ENCODE peak calls at places on chromosomes 11 and 22, in four cellular contexts. O is ovary, C is Peyer's patch, L is breast epithelium. M is an unnamed sample.

GRCh38 chr11:45641961-45642360 is 23.5 kb downstream of the CHST1 start:
- DNase-seq in O (no peak), C (no peak), L (no peak), M (no peak)

GRCh38 chr22:32723632-32724031 is 77.9 kb upstream of the TIMP3 start:
- DNase-seq in O (peak), C (peak), L (peak), M (peak)

GRCh38 chr11:81030186-81030585 is 1589.4 kb upstream of the TENM4 start:
- DNase-seq in O (no peak), C (peak), L (no peak), M (no peak)

GRCh38 chr11:5618807-5619206 is 6.0 kb upstream of the TRIM34 start:
- DNase-seq in O (no peak), C (no peak), L (no peak), M (no peak)

GRCh38 chr11:114262681-114263509 is 33.3 kb upstream of the NNMT start:
- DNase-seq in O (peak), C (peak), L (no peak), M (no peak)

GRCh38 chr11:69480547-69481392 is 693 bp upstream of the LINC01488 start:
- DNase-seq in O (no peak), C (peak), L (no peak), M (no peak)

GRCh38 chr11:100883860-100884259 is 196.8 kb downstream of the ARHGAP42 start:
- DNase-seq in O (no peak), C (no peak), L (no peak), M (no peak)

GRCh38 chr11:1744137-1744878 is 6.1 kb downstream of the IFITM10 start:
- DNase-seq in O (peak), C (peak), L (no peak), M (no peak)

GRCh38 chr11:92082652-92083051 is 142.0 kb upstream of the FAT3 start:
- DNase-seq in O (no peak), C (no peak), L (no peak), M (no peak)

GRCh38 chr11:13462311-13462927 is 603 bp downstream of the BTBD10 start:
- DNase-seq in O (no peak), C (peak), L (peak), M (peak)

GRCh38 chr22:29704528-29705285 is 15.1 kb upstream of the CABP7 start:
- DNase-seq in O (no peak), C (no peak), L (no peak), M (peak)

GRCh38 chr22:44278234-44279058 is 34.3 kb downstream of the SHISAL1 start:
- DNase-seq in O (no peak), C (no peak), L (no peak), M (no peak)

GRCh38 chr11:16347928-16348685 is 8.2 kb downstream of the SOX6 start:
- DNase-seq in O (no peak), C (no peak), L (no peak), M (no peak)

GRCh38 chr11:77522215-77522614 is 48.3 kb upstream of the PAK1 start:
- DNase-seq in O (no peak), C (no peak), L (no peak), M (no peak)

GRCh38 chr22:17436981-17437410 is 67.7 kb downstream of the CECR2 start:
- DNase-seq in O (no peak), C (no peak), L (no peak), M (no peak)

GRCh38 chr11:69683764-69684333 is 8.7 kb upstream of the LTO1 start:
- DNase-seq in O (no peak), C (peak), L (no peak), M (no peak)

GRCh38 chr11:113241190-113242051 is 73.0 kb upstream of the TTC12 start:
- DNase-seq in O (no peak), C (no peak), L (no peak), M (no peak)

GRCh38 chr22:37014835-37015586 is 4.2 kb downstream of the TST start:
- DNase-seq in O (peak), C (peak), L (no peak), M (no peak)

GRCh38 chr11:18056561-18057181 is 10.6 kb upstream of the TPH1 start:
- DNase-seq in O (no peak), C (no peak), L (no peak), M (no peak)

GRCh38 chr11:118180300-118180703 is 3.9 kb upstream of the SCN2B start:
- DNase-seq in O (peak), C (no peak), L (peak), M (peak)

GRCh38 chr11:22331771-22332170 is 6.4 kb upstream of the SLC17A6 start:
- DNase-seq in O (no peak), C (no peak), L (no peak), M (no peak)

GRCh38 chr11:73528877-73529530 is 68.9 kb downstream of the FAM168A start:
- DNase-seq in O (no peak), C (no peak), L (no peak), M (no peak)

GRCh38 chr11:75288846-75289760 is 48.5 kb downstream of the TPBGL start:
- DNase-seq in O (no peak), C (no peak), L (no peak), M (peak)

GRCh38 chr22:17884084-17884483 is 109.8 kb upstream of the BID start:
- DNase-seq in O (peak), C (no peak), L (peak), M (peak)

GRCh38 chr22:23034621-23035556 is 35.4 kb upstream of the GNAZ start:
- DNase-seq in O (no peak), C (no peak), L (no peak), M (no peak)

GRCh38 chr11:8071616-8072581 is 9.1 kb upstream of the TUB start:
- DNase-seq in O (peak), C (peak), L (no peak), M (no peak)

GRCh38 chr11:124629961-124630360 is 7.3 kb downstream of the TBRG1 start:
- DNase-seq in O (no peak), C (no peak), L (no peak), M (no peak)

GRCh38 chr11:102489469-102490145 is 37.0 kb upstream of the TMEM123 start:
- DNase-seq in O (no peak), C (no peak), L (no peak), M (no peak)

GRCh38 chr11:75204685-75205667 is 35.6 kb upstream of the TPBGL start:
- DNase-seq in O (peak), C (peak), L (peak), M (peak)

GRCh38 chr11:67404515-67405195 is 772 bp downstream of the TBC1D10C start:
- DNase-seq in O (no peak), C (peak), L (no peak), M (no peak)

GRCh38 chr11:91248199-91248807 is 976.3 kb upstream of the FAT3 start:
- DNase-seq in O (no peak), C (no peak), L (no peak), M (no peak)

GRCh38 chr11:56932572-56933235 is 56.0 kb upstream of the OR5AK2 start:
- DNase-seq in O (no peak), C (no peak), L (no peak), M (peak)

GRCh38 chr22:18088825-18089568 is 11.2 kb downstream of the PEX26 start:
- DNase-seq in O (no peak), C (peak), L (no peak), M (no peak)

GRCh38 chr22:21659864-21660525 is 5.8 kb upstream of the PPIL2 start:
- DNase-seq in O (no peak), C (no peak), L (no peak), M (no peak)

GRCh38 chr22:21660904-21661303 is 4.9 kb upstream of the PPIL2 start:
- DNase-seq in O (no peak), C (no peak), L (no peak), M (no peak)

GRCh38 chr22:21657020-21657360 is 8.8 kb upstream of the PPIL2 start:
- DNase-seq in O (no peak), C (no peak), L (no peak), M (no peak)

GRCh38 chr22:21661991-21662390 is 3.8 kb upstream of the PPIL2 start:
- DNase-seq in O (no peak), C (no peak), L (no peak), M (no peak)

DNA sequence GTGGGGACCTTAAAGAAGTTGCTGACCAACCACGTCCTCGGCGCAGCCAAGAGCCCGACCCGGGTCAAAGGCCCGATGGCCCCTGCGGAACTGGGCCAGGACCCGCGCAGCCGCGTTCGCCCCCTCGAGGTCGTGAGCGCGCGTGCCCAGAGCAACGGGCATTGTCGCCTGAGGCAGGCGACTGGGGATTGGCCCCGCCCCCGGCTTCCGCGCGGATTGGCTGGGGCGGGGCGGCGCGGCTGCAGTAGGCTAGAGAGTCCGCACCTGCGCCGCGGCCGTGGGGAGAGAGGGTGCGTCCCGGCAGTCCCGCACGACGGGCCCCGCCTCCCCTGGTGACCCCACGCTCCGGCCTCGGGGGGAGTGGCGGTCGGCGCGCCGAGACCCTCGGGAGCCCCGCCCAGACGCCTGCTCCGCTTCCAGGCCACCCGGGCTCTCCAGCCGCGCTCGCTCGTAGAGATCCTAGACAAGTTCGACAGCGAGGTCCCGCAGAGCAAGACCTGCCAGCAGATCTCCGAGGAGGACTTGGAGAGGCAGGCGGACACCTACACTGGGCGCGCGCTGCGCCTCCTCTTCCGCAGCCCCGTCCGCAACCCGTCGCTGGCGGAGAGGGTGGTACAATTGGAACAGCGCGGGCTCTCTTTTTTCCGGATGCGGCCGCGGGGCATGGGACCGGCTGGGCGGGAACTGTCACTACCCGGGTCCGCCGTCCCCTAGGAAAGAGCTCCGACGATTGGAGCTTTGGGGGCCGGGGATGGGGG is 8.3 kb upstream of the PPIL2 start:
- DNase-seq in O (peak), C (peak), L (no peak), M (peak)
- TF ChIP-seq POLR2A in O (no peak), C (peak), L (no peak), M (peak)

DNA sequence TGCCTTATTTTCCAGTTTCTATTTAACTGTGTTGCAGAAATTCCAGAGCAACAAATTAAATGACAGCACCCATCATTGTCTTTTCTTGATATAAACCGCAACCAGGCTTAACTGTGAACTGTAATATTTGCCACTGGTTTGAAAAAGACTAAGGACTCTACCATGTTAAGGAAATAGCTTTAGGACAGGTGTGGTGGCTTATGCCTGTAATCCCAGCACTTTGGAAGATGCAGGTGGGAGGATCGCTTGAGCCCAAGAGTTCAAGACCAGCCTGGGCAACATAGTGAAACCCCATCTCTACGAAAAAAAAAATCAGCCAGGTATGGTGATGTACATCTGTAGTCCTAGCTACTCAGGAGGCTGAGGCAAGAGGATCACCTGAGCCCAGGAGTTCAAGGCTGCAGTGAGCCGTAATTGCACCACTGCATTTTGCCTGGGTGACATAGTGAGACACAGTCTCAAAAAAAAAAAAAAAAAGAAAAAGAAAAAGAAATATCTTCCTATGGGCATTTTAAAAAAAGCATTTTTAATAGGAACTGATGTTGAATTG is 28.8 kb downstream of the HIRA start:
- DNase-seq in O (no peak), C (no peak), L (no peak), M (no peak)
- H3K4me3 ChIP-seq in O (no peak), C (no peak), L (no peak), M (no peak)

GRCh38 chr11:93732237-93732892 is 8.9 kb downstream of the TAF1D start:
- DNase-seq in O (no peak), C (no peak), L (no peak), M (no peak)
- TF ChIP-seq POLR2A in O (no peak), C (no peak), L (no peak), M (no peak)

GRCh38 chr11:2867722-2868548 is 17.6 kb downstream of the CDKN1C start:
- DNase-seq in O (no peak), C (no peak), L (no peak), M (no peak)
- H3K4me3 ChIP-seq in O (no peak), C (no peak), L (peak), M (no peak)

GRCh38 chr11:112213753-112214152 is 12.5 kb upstream of the PTS start:
- DNase-seq in O (no peak), C (no peak), L (no peak), M (no peak)

GRCh38 chr11:112211556-112211955 is 14.7 kb upstream of the PTS start:
- DNase-seq in O (no peak), C (no peak), L (no peak), M (no peak)

GRCh38 chr11:112212710-112213109 is 13.5 kb upstream of the PTS start:
- DNase-seq in O (no peak), C (no peak), L (no peak), M (no peak)

GRCh38 chr11:112212290-112212689 is 13.9 kb upstream of the PTS start:
- DNase-seq in O (no peak), C (no peak), L (no peak), M (no peak)

DNA sequence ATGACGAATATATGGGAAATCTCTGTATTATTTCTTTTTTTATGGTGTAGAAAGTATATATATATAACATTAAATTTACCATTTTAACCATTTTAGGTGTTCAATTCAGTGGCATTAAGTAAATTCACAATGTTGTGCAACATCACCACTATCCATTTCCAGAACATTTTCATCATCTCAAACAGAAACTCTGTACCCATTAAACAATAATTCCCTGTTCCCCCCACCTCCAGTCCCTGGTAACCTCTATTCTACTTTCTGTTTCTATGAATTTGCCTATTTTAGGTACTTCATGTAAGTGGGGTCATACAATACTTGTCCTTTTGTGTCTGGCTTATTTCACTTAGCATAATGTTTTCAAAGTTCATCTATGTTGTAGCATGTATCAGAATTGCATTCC is 15.3 kb upstream of the PTS start:
- DNase-seq in O (no peak), C (no peak), L (no peak), M (no peak)
- TF ChIP-seq POLR2A in O (no peak), C (no peak), L (no peak), M (no peak)

GRCh38 chr11:106467486-106467885 is 390.0 kb downstream of the AASDHPPT start:
- DNase-seq in O (no peak), C (no peak), L (no peak), M (no peak)
- H3K4me3 ChIP-seq in O (no peak), C (no peak), L (no peak), M (no peak)

GRCh38 chr22:38707346-38707745 is 1.6 kb downstream of the GTPBP1 start:
- DNase-seq in O (no peak), C (no peak), L (no peak), M (peak)

GRCh38 chr22:38706885-38707180 is 1.1 kb downstream of the GTPBP1 start:
- DNase-seq in O (no peak), C (no peak), L (no peak), M (peak)

GRCh38 chr22:38706101-38706884 is 549 bp downstream of the GTPBP1 start:
- DNase-seq in O (peak), C (peak), L (peak), M (peak)

GRCh38 chr22:38704568-38705234 is 1.0 kb upstream of the GTPBP1 start:
- DNase-seq in O (no peak), C (no peak), L (no peak), M (no peak)

GRCh38 chr22:38705235-38706100 is at the start of gene GTPBP1:
- DNase-seq in O (peak), C (peak), L (peak), M (peak)
- TF ChIP-seq POLR2A in O (peak), C (peak), L (peak), M (peak)

DNA sequence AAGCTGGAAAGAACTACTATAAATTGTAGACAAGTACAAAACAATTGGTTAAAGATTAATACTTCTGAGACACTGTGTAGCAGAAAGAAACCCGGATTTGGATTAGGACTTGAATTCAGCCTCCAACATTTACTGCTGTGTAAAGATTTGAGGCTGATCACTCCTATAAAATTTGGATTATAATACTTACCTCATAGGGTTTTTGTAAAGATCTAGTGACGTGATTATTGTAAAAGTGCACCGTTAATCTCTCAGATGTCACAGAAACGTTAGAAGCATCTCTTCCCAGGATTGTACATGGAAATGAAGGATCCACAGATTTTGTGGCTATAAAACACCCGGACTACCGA is 323 bp upstream of the HIKESHI start:
- DNase-seq in O (no peak), C (no peak), L (no peak), M (no peak)
- H3K4me3 ChIP-seq in O (peak), C (peak), L (peak), M (no peak)

M was measured in prostate gland.